ENCODE peak calls at places on chromosomes 11 and 22, in eight cellular contexts. One of them, this sample, is unnamed.

GRCh38 chr11:28878025-28878424 is 769.8 kb downstream of the METTL15 start:
- DNase-seq in esophagus muscularis mucosa: no peak
- DNase-seq in A549: peak
- DNase-seq in AG09309: peak
- DNase-seq in CD8-positive, alpha-beta T cell: no peak
- DNase-seq in upper lobe of right lung: no peak
- DNase-seq in activated CD8-positive, alpha-beta T cell treated with anti-CD3 and anti-CD28 coated beads for 36 hours: no peak
- DNase-seq in lower leg skin: no peak
- DNase-seq in this sample: no peak

GRCh38 chr22:28883917-28884753 is 763 bp downstream of the ZNRF3 start:
- DNase-seq in lower leg skin: no peak
- DNase-seq in activated CD8-positive, alpha-beta T cell treated with anti-CD3 and anti-CD28 coated beads for 36 hours: peak
- DNase-seq in A549: peak
- DNase-seq in AG09309: no peak
- DNase-seq in esophagus muscularis mucosa: no peak
- DNase-seq in upper lobe of right lung: peak
- DNase-seq in CD8-positive, alpha-beta T cell: peak
- DNase-seq in this sample: peak

GRCh38 chr11:93489841-93490240 is 53.4 kb downstream of the SMCO4 start:
- DNase-seq in AG09309: no peak
- DNase-seq in lower leg skin: no peak
- DNase-seq in A549: no peak
- DNase-seq in activated CD8-positive, alpha-beta T cell treated with anti-CD3 and anti-CD28 coated beads for 36 hours: no peak
- DNase-seq in upper lobe of right lung: no peak
- DNase-seq in CD8-positive, alpha-beta T cell: no peak
- DNase-seq in esophagus muscularis mucosa: no peak
- DNase-seq in this sample: no peak

GRCh38 chr11:12029738-12030363 is 21.4 kb upstream of the DKK3 start:
- DNase-seq in activated CD8-positive, alpha-beta T cell treated with anti-CD3 and anti-CD28 coated beads for 36 hours: no peak
- DNase-seq in AG09309: no peak
- DNase-seq in lower leg skin: no peak
- DNase-seq in esophagus muscularis mucosa: no peak
- DNase-seq in upper lobe of right lung: no peak
- DNase-seq in CD8-positive, alpha-beta T cell: no peak
- DNase-seq in A549: no peak
- DNase-seq in this sample: no peak

GRCh38 chr11:119720311-119720710 is 8.7 kb downstream of the NECTIN1 start:
- DNase-seq in activated CD8-positive, alpha-beta T cell treated with anti-CD3 and anti-CD28 coated beads for 36 hours: no peak
- DNase-seq in CD8-positive, alpha-beta T cell: no peak
- DNase-seq in lower leg skin: no peak
- DNase-seq in upper lobe of right lung: no peak
- DNase-seq in AG09309: no peak
- DNase-seq in esophagus muscularis mucosa: no peak
- DNase-seq in A549: no peak
- DNase-seq in this sample: no peak

GRCh38 chr22:46923394-46923793 is 160.9 kb downstream of the TBC1D22A start:
- DNase-seq in A549: no peak
- DNase-seq in upper lobe of right lung: no peak
- DNase-seq in lower leg skin: no peak
- DNase-seq in activated CD8-positive, alpha-beta T cell treated with anti-CD3 and anti-CD28 coated beads for 36 hours: no peak
- DNase-seq in esophagus muscularis mucosa: no peak
- DNase-seq in AG09309: no peak
- DNase-seq in CD8-positive, alpha-beta T cell: peak
- DNase-seq in this sample: no peak

GRCh38 chr11:72229925-72230763 is 5.6 kb downstream of the INPPL1 start:
- DNase-seq in lower leg skin: no peak
- DNase-seq in AG09309: no peak
- DNase-seq in CD8-positive, alpha-beta T cell: peak
- DNase-seq in A549: no peak
- DNase-seq in activated CD8-positive, alpha-beta T cell treated with anti-CD3 and anti-CD28 coated beads for 36 hours: no peak
- DNase-seq in upper lobe of right lung: peak
- DNase-seq in esophagus muscularis mucosa: no peak
- DNase-seq in this sample: peak

GRCh38 chr11:74990941-74991340 is 2.2 kb downstream of the NEU3 start:
- DNase-seq in CD8-positive, alpha-beta T cell: no peak
- DNase-seq in A549: no peak
- DNase-seq in upper lobe of right lung: no peak
- DNase-seq in lower leg skin: no peak
- DNase-seq in AG09309: no peak
- DNase-seq in activated CD8-positive, alpha-beta T cell treated with anti-CD3 and anti-CD28 coated beads for 36 hours: no peak
- DNase-seq in esophagus muscularis mucosa: no peak
- DNase-seq in this sample: no peak

GRCh38 chr22:49966716-49967332 is 6.3 kb downstream of the PIM3 start:
- DNase-seq in lower leg skin: peak
- DNase-seq in upper lobe of right lung: peak
- DNase-seq in esophagus muscularis mucosa: no peak
- DNase-seq in AG09309: no peak
- DNase-seq in activated CD8-positive, alpha-beta T cell treated with anti-CD3 and anti-CD28 coated beads for 36 hours: no peak
- DNase-seq in CD8-positive, alpha-beta T cell: peak
- DNase-seq in A549: no peak
- DNase-seq in this sample: no peak

GRCh38 chr11:70826541-70826943 is 425.8 kb downstream of the SHANK2 start:
- DNase-seq in upper lobe of right lung: no peak
- DNase-seq in activated CD8-positive, alpha-beta T cell treated with anti-CD3 and anti-CD28 coated beads for 36 hours: no peak
- DNase-seq in CD8-positive, alpha-beta T cell: no peak
- DNase-seq in A549: no peak
- DNase-seq in lower leg skin: no peak
- DNase-seq in AG09309: no peak
- DNase-seq in esophagus muscularis mucosa: no peak
- DNase-seq in this sample: no peak

GRCh38 chr11:61489833-61490585 is 18.5 kb upstream of the LRRC10B start:
- DNase-seq in activated CD8-positive, alpha-beta T cell treated with anti-CD3 and anti-CD28 coated beads for 36 hours: no peak
- DNase-seq in A549: no peak
- DNase-seq in upper lobe of right lung: no peak
- DNase-seq in lower leg skin: no peak
- DNase-seq in CD8-positive, alpha-beta T cell: no peak
- DNase-seq in esophagus muscularis mucosa: no peak
- DNase-seq in AG09309: no peak
- DNase-seq in this sample: no peak

GRCh38 chr22:35311551-35311999 is 11.9 kb downstream of the TOM1 start:
- DNase-seq in CD8-positive, alpha-beta T cell: no peak
- DNase-seq in esophagus muscularis mucosa: no peak
- DNase-seq in lower leg skin: no peak
- DNase-seq in A549: no peak
- DNase-seq in upper lobe of right lung: peak
- DNase-seq in AG09309: no peak
- DNase-seq in activated CD8-positive, alpha-beta T cell treated with anti-CD3 and anti-CD28 coated beads for 36 hours: no peak
- DNase-seq in this sample: no peak

GRCh38 chr11:134665571-134666268 is 253.7 kb upstream of the B3GAT1 start:
- DNase-seq in CD8-positive, alpha-beta T cell: peak
- DNase-seq in lower leg skin: peak
- DNase-seq in A549: no peak
- DNase-seq in AG09309: no peak
- DNase-seq in upper lobe of right lung: no peak
- DNase-seq in esophagus muscularis mucosa: peak
- DNase-seq in activated CD8-positive, alpha-beta T cell treated with anti-CD3 and anti-CD28 coated beads for 36 hours: no peak
- DNase-seq in this sample: no peak

GRCh38 chr11:82718841-82719240 is 14.8 kb downstream of the FAM181B start:
- DNase-seq in upper lobe of right lung: no peak
- DNase-seq in esophagus muscularis mucosa: no peak
- DNase-seq in activated CD8-positive, alpha-beta T cell treated with anti-CD3 and anti-CD28 coated beads for 36 hours: no peak
- DNase-seq in lower leg skin: no peak
- DNase-seq in CD8-positive, alpha-beta T cell: no peak
- DNase-seq in A549: no peak
- DNase-seq in AG09309: no peak
- DNase-seq in this sample: no peak

GRCh38 chr11:30873924-30874323 is 287.8 kb upstream of the MPPED2 start:
- DNase-seq in activated CD8-positive, alpha-beta T cell treated with anti-CD3 and anti-CD28 coated beads for 36 hours: no peak
- DNase-seq in CD8-positive, alpha-beta T cell: no peak
- DNase-seq in upper lobe of right lung: no peak
- DNase-seq in AG09309: no peak
- DNase-seq in A549: no peak
- DNase-seq in esophagus muscularis mucosa: no peak
- DNase-seq in lower leg skin: no peak
- DNase-seq in this sample: no peak

GRCh38 chr11:71139516-71140205 is 112.7 kb downstream of the SHANK2 start:
- DNase-seq in activated CD8-positive, alpha-beta T cell treated with anti-CD3 and anti-CD28 coated beads for 36 hours: no peak
- DNase-seq in esophagus muscularis mucosa: no peak
- DNase-seq in lower leg skin: peak
- DNase-seq in AG09309: no peak
- DNase-seq in upper lobe of right lung: peak
- DNase-seq in CD8-positive, alpha-beta T cell: no peak
- DNase-seq in A549: no peak
- DNase-seq in this sample: no peak

GRCh38 chr22:36565686-36566085 is 36.7 kb upstream of the EIF3D start:
- DNase-seq in lower leg skin: no peak
- DNase-seq in AG09309: no peak
- DNase-seq in CD8-positive, alpha-beta T cell: no peak
- DNase-seq in esophagus muscularis mucosa: no peak
- DNase-seq in A549: no peak
- DNase-seq in upper lobe of right lung: no peak
- DNase-seq in activated CD8-positive, alpha-beta T cell treated with anti-CD3 and anti-CD28 coated beads for 36 hours: no peak
- DNase-seq in this sample: no peak

GRCh38 chr22:38338772-38339379 is 21.6 kb upstream of the CSNK1E start:
- DNase-seq in CD8-positive, alpha-beta T cell: no peak
- DNase-seq in activated CD8-positive, alpha-beta T cell treated with anti-CD3 and anti-CD28 coated beads for 36 hours: no peak
- DNase-seq in A549: no peak
- DNase-seq in esophagus muscularis mucosa: no peak
- DNase-seq in upper lobe of right lung: peak
- DNase-seq in AG09309: no peak
- DNase-seq in lower leg skin: no peak
- DNase-seq in this sample: no peak

GRCh38 chr11:15075162-15075526 is 1.8 kb downstream of the CALCB start:
- DNase-seq in lower leg skin: no peak
- DNase-seq in activated CD8-positive, alpha-beta T cell treated with anti-CD3 and anti-CD28 coated beads for 36 hours: no peak
- DNase-seq in CD8-positive, alpha-beta T cell: no peak
- DNase-seq in A549: no peak
- DNase-seq in upper lobe of right lung: no peak
- DNase-seq in AG09309: no peak
- DNase-seq in esophagus muscularis mucosa: no peak
- DNase-seq in this sample: no peak
- TF ChIP-seq CTCF in lower leg skin: no peak
- TF ChIP-seq CTCF in activated CD8-positive, alpha-beta T cell treated with anti-CD3 and anti-CD28 coated beads for 36 hours: no peak
- TF ChIP-seq CTCF in CD8-positive, alpha-beta T cell: peak
- TF ChIP-seq CTCF in A549: no peak
- TF ChIP-seq CTCF in upper lobe of right lung: no peak
- TF ChIP-seq CTCF in AG09309: no peak
- TF ChIP-seq CTCF in esophagus muscularis mucosa: no peak
- TF ChIP-seq CTCF in this sample: no peak

GRCh38 chr22:41508770-41509170 is 35.5 kb downstream of the POLR3H start:
- DNase-seq in CD8-positive, alpha-beta T cell: no peak
- DNase-seq in A549: no peak
- DNase-seq in activated CD8-positive, alpha-beta T cell treated with anti-CD3 and anti-CD28 coated beads for 36 hours: no peak
- DNase-seq in upper lobe of right lung: no peak
- DNase-seq in AG09309: no peak
- DNase-seq in lower leg skin: no peak
- DNase-seq in esophagus muscularis mucosa: no peak
- DNase-seq in this sample: no peak
- TF ChIP-seq CTCF in CD8-positive, alpha-beta T cell: no peak
- TF ChIP-seq CTCF in A549: no peak
- TF ChIP-seq CTCF in activated CD8-positive, alpha-beta T cell treated with anti-CD3 and anti-CD28 coated beads for 36 hours: no peak
- TF ChIP-seq CTCF in upper lobe of right lung: no peak
- TF ChIP-seq CTCF in AG09309: no peak
- TF ChIP-seq CTCF in lower leg skin: no peak
- TF ChIP-seq CTCF in esophagus muscularis mucosa: no peak
- TF ChIP-seq CTCF in this sample: no peak

DNA sequence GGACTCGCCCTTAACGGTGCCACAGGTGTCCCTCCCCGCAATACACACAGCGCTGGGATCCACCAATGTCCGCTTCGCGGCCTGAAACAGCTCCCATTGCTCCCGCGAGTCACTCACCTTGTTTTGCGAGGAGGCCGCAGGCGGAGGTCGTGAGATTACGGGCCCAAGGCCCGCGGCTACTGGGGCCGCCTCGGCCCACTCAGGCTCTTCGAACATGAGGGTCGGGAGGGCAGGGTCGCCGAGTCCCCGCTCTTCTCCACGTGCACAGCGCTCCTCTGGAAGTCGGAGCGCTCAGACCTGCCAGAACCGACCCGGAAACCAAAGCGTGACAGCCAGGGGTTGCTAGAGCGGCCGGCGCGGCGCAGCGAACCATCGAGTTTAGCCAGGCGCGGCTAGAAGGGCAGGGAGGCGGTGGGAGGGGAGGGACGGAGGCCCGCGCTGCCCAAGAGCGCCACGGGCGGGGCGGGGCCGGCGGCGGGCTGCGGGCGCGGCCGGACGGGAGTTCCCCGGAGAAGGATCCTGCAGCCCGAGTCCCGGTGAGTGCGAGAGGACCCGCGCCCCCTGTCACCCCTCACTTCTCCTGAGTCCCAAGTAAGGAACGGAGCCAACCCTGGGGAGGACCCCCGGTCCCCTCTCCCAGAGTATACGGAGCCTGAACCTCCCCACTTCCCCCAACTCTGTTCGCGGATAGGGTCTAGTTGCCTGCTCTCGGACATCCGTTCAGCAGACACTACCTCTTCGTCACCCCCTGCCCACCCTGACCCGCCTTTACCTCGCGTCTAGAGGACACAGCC is at the start of the genes ILK and RRP8:
- DNase-seq in activated CD8-positive, alpha-beta T cell treated with anti-CD3 and anti-CD28 coated beads for 36 hours: peak
- DNase-seq in AG09309: peak
- DNase-seq in lower leg skin: peak
- DNase-seq in esophagus muscularis mucosa: peak
- DNase-seq in upper lobe of right lung: peak
- DNase-seq in A549: peak
- DNase-seq in CD8-positive, alpha-beta T cell: peak
- DNase-seq in this sample: peak
- TF ChIP-seq CTCF in activated CD8-positive, alpha-beta T cell treated with anti-CD3 and anti-CD28 coated beads for 36 hours: no peak
- TF ChIP-seq CTCF in AG09309: peak
- TF ChIP-seq CTCF in lower leg skin: no peak
- TF ChIP-seq CTCF in esophagus muscularis mucosa: peak
- TF ChIP-seq CTCF in upper lobe of right lung: peak
- TF ChIP-seq CTCF in A549: no peak
- TF ChIP-seq CTCF in CD8-positive, alpha-beta T cell: no peak
- TF ChIP-seq CTCF in this sample: no peak

GRCh38 chr11:17887779-17888178 is 125.1 kb downstream of the SERGEF start:
- DNase-seq in CD8-positive, alpha-beta T cell: no peak
- DNase-seq in lower leg skin: no peak
- DNase-seq in A549: no peak
- DNase-seq in activated CD8-positive, alpha-beta T cell treated with anti-CD3 and anti-CD28 coated beads for 36 hours: no peak
- DNase-seq in esophagus muscularis mucosa: no peak
- DNase-seq in upper lobe of right lung: no peak
- DNase-seq in AG09309: no peak
- DNase-seq in this sample: no peak

GRCh38 chr11:17892409-17892808 is 120.4 kb downstream of the SERGEF start:
- DNase-seq in esophagus muscularis mucosa: no peak
- DNase-seq in activated CD8-positive, alpha-beta T cell treated with anti-CD3 and anti-CD28 coated beads for 36 hours: no peak
- DNase-seq in lower leg skin: no peak
- DNase-seq in CD8-positive, alpha-beta T cell: no peak
- DNase-seq in upper lobe of right lung: no peak
- DNase-seq in A549: no peak
- DNase-seq in AG09309: no peak
- DNase-seq in this sample: no peak

GRCh38 chr11:17894929-17895658 is 117.8 kb downstream of the SERGEF start:
- DNase-seq in upper lobe of right lung: no peak
- DNase-seq in esophagus muscularis mucosa: peak
- DNase-seq in AG09309: no peak
- DNase-seq in A549: no peak
- DNase-seq in activated CD8-positive, alpha-beta T cell treated with anti-CD3 and anti-CD28 coated beads for 36 hours: no peak
- DNase-seq in CD8-positive, alpha-beta T cell: no peak
- DNase-seq in lower leg skin: no peak
- DNase-seq in this sample: no peak

DNA sequence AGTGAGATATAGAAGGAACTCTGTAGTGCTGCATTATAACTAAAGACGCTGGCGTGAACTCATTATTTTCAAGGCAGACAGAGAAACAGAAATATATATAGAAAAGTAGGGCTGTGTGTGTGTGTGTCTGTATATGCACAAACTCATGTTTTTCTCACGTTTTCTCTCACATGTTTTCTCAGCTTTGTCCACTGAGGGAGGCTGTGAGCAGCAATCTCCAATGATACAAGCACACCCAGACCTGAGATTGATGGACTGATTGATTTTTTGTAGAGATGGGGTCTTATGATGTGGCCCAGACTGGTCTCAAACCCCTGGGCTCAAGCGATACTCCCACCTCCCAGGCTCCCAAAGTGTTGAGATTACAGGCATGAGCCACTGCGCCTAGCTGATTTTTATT is 122.5 kb downstream of the SERGEF start:
- DNase-seq in upper lobe of right lung: no peak
- DNase-seq in CD8-positive, alpha-beta T cell: no peak
- DNase-seq in A549: no peak
- DNase-seq in lower leg skin: no peak
- DNase-seq in AG09309: no peak
- DNase-seq in esophagus muscularis mucosa: no peak
- DNase-seq in activated CD8-positive, alpha-beta T cell treated with anti-CD3 and anti-CD28 coated beads for 36 hours: no peak
- DNase-seq in this sample: no peak
- TF ChIP-seq CTCF in upper lobe of right lung: no peak
- TF ChIP-seq CTCF in CD8-positive, alpha-beta T cell: no peak
- TF ChIP-seq CTCF in A549: no peak
- TF ChIP-seq CTCF in lower leg skin: no peak
- TF ChIP-seq CTCF in AG09309: peak
- TF ChIP-seq CTCF in esophagus muscularis mucosa: no peak
- TF ChIP-seq CTCF in activated CD8-positive, alpha-beta T cell treated with anti-CD3 and anti-CD28 coated beads for 36 hours: no peak
- TF ChIP-seq CTCF in this sample: no peak